ENCODE peak calls at places on chromosomes 6 and 20, in four cellular contexts. E is endothelial cell of umbilical vein, H is heart left ventricle, K is tibial artery. X is an unnamed sample.

GRCh38 chr20:33771938-33772337 is 39.2 kb upstream of the CHMP4B start:
- DNase-seq in E (no peak), H (no peak), K (no peak), X (no peak)

GRCh38 chr6:85660181-85660611 is 17.5 kb upstream of the SYNCRIP start:
- DNase-seq in E (no peak), H (no peak), K (no peak), X (peak; percentile 81)

GRCh38 chr20:53748176-53748575 is 154.5 kb upstream of the ZNF217 start:
- DNase-seq in E (no peak), H (no peak), K (no peak), X (no peak)

GRCh38 chr6:21390537-21391213 is 202.9 kb upstream of the SOX4 start:
- DNase-seq in E (no peak), H (no peak), K (no peak), X (no peak)

GRCh38 chr20:37007898-37008649 is 56.6 kb upstream of the SAMHD1 start:
- DNase-seq in E (peak; percentile 42), H (no peak), K (no peak), X (no peak)

GRCh38 chr20:13644010-13644409 is 5.3 kb upstream of the TASP1 start:
- DNase-seq in E (no peak), H (no peak), K (no peak), X (no peak)

GRCh38 chr20:35994994-35995453 is 26.6 kb downstream of the CNBD2 start:
- DNase-seq in E (peak; percentile 85), H (peak; percentile 90), K (peak; percentile 83), X (peak; percentile 91)

GRCh38 chr6:44166591-44167184 is 8.1 kb downstream of the CAPN11 start:
- DNase-seq in E (no peak), H (no peak), K (no peak), X (no peak)

GRCh38 chr6:156685823-156686428 is 91.3 kb upstream of the ARID1B start:
- DNase-seq in E (no peak), H (no peak), K (no peak), X (no peak)

GRCh38 chr6:56749632-56750151 is 107.0 kb upstream of the DST start:
- DNase-seq in E (peak; percentile 71), H (no peak), K (no peak), X (no peak)

GRCh38 chr20:1003920-1004697 is 2.0 kb upstream of the RSPO4 start:
- DNase-seq in E (no peak), H (no peak), K (peak; percentile 9), X (no peak)

GRCh38 chr20:2804921-2805681 is 4.7 kb upstream of the CPXM1 start:
- DNase-seq in E (no peak), H (no peak), K (no peak), X (no peak)

GRCh38 chr6:134398453-134398852 is 80.5 kb upstream of the SGK1 start:
- DNase-seq in E (peak; percentile 48), H (no peak), K (no peak), X (no peak)

GRCh38 chr6:100130630-100131029 is 136.6 kb upstream of the MCHR2 start:
- DNase-seq in E (no peak), H (no peak), K (no peak), X (no peak)

GRCh38 chr20:62014488-62014775 is 51.2 kb downstream of the TAF4 start:
- DNase-seq in E (no peak), H (no peak), K (no peak), X (no peak)

GRCh38 chr6:28880894-28881780 is 42.6 kb downstream of the TRIM27 start:
- DNase-seq in E (peak; percentile 84), H (peak; percentile 69), K (peak; percentile 81), X (peak; percentile 70)

GRCh38 chr6:28884423-28885148 is 39.2 kb downstream of the TRIM27 start:
- DNase-seq in E (no peak), H (no peak), K (no peak), X (no peak)

GRCh38 chr6:28880519-28880893 is 43.3 kb downstream of the TRIM27 start:
- DNase-seq in E (no peak), H (no peak), K (no peak), X (no peak)

GRCh38 chr6:28888097-28888496 is 35.7 kb downstream of the TRIM27 start:
- DNase-seq in E (no peak), H (no peak), K (no peak), X (no peak)

GRCh38 chr6:28885149-28885738 is 38.5 kb downstream of the TRIM27 start:
- DNase-seq in E (no peak), H (no peak), K (no peak), X (no peak)
- H3K4me3 ChIP-seq in E (no peak overlapping the region), H (no peak overlapping the region), K (no peak overlapping the region), X (no peak overlapping the region)

DNA sequence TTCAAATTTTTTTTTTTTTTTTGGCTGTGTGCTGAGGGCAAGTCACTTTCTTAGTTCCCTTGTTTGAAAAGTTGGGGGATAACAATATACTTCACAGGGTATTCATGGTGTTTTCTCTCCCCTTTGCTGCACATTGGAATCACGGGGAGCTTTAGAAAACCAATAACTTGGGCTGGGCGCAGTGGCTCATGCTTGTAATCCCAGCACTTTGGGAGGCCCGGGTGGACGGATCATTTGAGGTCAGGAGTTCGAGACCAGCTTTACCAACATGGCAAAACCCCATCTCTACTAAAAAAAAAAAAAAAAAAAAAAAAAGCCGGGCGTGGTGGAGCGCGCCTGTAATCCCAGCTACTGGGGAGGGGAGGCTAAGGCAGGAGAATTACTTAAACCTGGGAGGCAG is 15.9 kb downstream of the SRSF3 start:
- DNase-seq in E (no peak), H (no peak), K (peak; percentile 37), X (no peak)
- H3K4me1 ChIP-seq in E (no peaks in the 10 kb centered on the region), H (peaks cover 43% of the 10 kb centered on the region), K (peaks cover 38% of the 10 kb centered on the region), X (peaks cover 8% of the 10 kb centered on the region)

DNA sequence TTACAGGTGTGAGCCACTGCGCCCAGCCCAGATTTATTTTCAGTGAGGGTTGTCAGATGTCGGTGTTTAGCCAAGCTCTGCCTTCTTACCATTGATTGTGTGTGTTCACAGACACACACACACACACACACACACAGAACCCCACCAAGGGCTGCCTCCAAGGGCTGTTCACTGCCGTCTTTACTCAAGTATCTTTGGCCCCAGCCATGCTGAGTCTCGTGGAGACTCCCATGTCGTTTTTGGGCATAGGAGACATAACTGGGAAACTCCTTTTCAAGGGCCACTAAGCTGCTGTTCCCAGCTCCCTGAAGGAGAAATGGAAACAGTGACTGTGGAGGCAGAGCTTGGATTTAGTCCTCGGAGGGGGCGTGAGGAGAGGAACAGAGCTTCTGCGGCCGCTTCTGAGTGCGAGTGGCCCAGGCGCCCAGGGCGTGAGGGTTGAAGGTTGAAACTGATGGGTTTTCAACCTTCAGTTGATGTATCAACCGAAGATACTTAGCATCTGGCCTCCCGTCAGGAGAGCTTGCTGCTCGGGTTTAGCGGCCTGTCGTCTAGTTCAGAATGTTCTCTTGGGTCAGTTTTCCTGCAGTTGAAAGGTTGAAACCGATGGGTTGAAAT is 243.6 kb downstream of the TTLL2 start:
- DNase-seq in E (no peak), H (no peak), K (no peak), X (no peak)
- H3K4me3 ChIP-seq in E (no peak overlapping the region), H (no peak overlapping the region), K (no peak overlapping the region), X (no peak overlapping the region)

DNA sequence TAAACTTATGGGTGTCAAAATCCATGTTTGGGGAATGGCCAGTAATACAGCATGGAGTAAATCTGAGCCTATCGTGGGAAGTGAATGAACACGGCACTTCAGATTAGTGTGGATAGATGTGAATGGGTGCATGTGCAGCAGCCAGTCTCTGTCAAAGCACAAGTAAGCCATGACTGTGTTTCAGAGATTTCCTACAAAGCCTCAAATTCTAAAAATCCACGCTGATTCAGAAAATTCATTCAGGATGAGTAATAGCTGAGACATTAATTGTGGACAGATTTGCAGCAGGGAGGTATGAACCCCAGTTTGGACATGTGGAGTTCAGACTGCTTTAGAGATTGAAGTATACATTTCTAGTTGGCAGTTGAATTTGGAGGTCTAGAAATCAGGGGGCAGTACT is 115.1 kb downstream of the QKI start:
- DNase-seq in E (peak; percentile 50), H (no peak), K (no peak), X (no peak)
- H3K4me1 ChIP-seq in E (peaks cover 14% of the 10 kb centered on the region), H (peaks cover 90% of the 10 kb centered on the region), K (peaks cover 40% of the 10 kb centered on the region), X (peaks cover 14% of the 10 kb centered on the region)

GRCh38 chr20:32031007-32031958 is 20.8 kb upstream of the HCK start:
- DNase-seq in E (peak; percentile 67), H (peak; percentile 88), K (peak; percentile 84), X (peak; percentile 89)
- H3K4me3 ChIP-seq in E (no peak overlapping the region), H (peak overlapping the region; percentile 29), K (peak overlapping the region; percentile 38), X (peak overlapping the region; percentile 44)

GRCh38 chr6:45651301-45651700 is 273.6 kb upstream of the SUPT3H start:
- DNase-seq in E (no peak), H (no peak), K (no peak), X (no peak)

GRCh38 chr6:45645302-45645701 is 267.6 kb upstream of the SUPT3H start:
- DNase-seq in E (no peak), H (no peak), K (no peak), X (no peak)

GRCh38 chr6:45644720-45645119 is 267.0 kb upstream of the SUPT3H start:
- DNase-seq in E (no peak), H (no peak), K (no peak), X (no peak)

GRCh38 chr6:45650527-45651135 is 272.9 kb upstream of the SUPT3H start:
- DNase-seq in E (peak; percentile 89), H (no peak), K (no peak), X (no peak)

DNA sequence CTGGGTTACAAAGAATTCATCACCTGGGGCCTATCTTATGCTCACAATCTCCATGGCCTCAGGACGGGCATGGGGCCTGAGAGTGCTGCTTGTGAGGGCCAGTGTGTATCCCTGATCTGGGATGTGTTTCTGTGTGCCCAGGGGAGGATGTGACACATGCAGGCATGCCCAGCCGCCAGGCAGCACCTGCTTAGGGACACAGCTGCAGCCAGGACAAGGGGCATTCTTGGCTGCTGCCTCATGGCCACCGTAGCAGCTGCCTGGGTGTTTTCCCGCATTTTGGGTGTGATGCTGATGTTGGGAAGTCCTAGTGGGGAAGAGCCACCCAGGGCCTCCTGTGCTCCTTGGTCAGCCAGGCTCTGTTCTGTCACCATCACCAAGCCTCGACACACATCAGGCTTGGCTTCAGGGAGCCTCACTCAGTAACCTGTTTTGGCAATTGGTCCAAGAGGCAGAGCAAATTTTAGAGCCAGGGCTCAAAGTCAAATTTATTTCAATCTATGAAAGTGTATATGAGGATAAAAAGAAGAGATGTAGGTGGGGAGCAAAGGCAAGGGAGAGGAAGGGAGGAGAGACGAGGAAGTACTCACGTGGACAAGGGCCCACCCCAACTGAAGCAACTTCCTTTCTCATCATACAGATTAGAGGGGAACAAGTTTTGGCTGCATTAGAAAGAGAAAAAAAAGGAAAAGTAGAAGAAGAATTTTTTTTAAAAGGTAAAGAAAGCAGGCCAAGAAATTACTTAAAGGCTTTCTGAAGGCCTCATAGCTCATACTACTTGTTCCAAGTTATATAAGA is 269.8 kb upstream of the SUPT3H start:
- DNase-seq in E (peak; percentile 8), H (no peak), K (no peak), X (no peak)
- H3K4me1 ChIP-seq in E (peaks cover 20% of the 10 kb centered on the region), H (no peaks in the 10 kb centered on the region), K (no peaks in the 10 kb centered on the region), X (no peaks in the 10 kb centered on the region)

DNA sequence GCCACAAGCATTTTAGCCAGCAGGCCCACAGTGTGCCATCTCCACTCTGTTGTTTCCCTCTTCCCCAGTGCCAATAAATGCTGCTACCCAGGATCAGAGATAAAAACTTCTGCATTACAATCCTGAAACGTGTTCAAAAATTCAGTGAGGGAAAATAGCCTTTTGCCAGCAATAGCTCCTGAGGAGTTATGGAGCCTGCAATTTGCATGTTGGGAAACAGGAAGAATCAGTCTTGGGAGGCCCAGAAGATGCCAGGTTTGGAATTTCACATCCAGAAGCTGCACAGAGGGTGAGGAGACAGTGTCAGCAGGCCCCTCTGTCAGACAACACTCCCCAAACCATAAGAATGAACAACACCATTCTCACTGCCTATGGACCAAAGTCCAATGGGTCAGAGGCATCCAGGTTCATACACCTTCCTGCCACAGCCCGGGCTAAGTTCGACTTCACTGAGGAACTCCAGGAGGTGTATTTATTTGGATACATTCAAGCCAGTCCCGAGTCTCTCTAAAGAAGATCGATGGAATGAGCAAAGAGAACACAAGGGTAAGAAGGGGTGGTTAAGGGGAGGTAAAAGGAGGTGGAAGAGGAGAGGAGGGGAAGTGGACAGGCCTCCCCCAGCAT is 20.8 kb downstream of the RRBP1 start:
- DNase-seq in E (no peak), H (no peak), K (peak; percentile 35), X (no peak)
- H3K4me3 ChIP-seq in E (no peak overlapping the region), H (no peak overlapping the region), K (no peak overlapping the region), X (no peak overlapping the region)

GRCh38 chr20:32478576-32478975 is 106.6 kb downstream of the NOL4L start:
- DNase-seq in E (no peak), H (peak; percentile 17), K (no peak), X (no peak)
- H3K4me1 ChIP-seq in E (peaks cover 78% of the 10 kb centered on the region), H (peaks cover 56% of the 10 kb centered on the region), K (peaks cover 58% of the 10 kb centered on the region), X (peaks cover 27% of the 10 kb centered on the region)